ENCODE peak calls at places on chromosomes 12 and 14, in six cellular contexts. Y, L, I, A, R and H are unnamed samples.

GRCh38 chr12:110245278-110245868 is 35.7 kb upstream of the ATP2A2 start:
- DNase-seq in Y (no peak), L (no peak), I (no peak), A (peak), R (no peak), H (peak)

GRCh38 chr14:52355016-52355430 is 40.9 kb downstream of the PTGER2 start:
- DNase-seq in Y (peak), L (peak), I (no peak), A (no peak), R (no peak), H (peak)

GRCh38 chr12:14716848-14717444 is 20.5 kb upstream of the GUCY2C start:
- DNase-seq in Y (peak), L (peak), I (no peak), A (peak), R (no peak), H (peak)

GRCh38 chr14:25868521-25869314 is 729.1 kb downstream of the NOVA1 start:
- DNase-seq in Y (no peak), L (no peak), I (no peak), A (no peak), R (no peak), H (no peak)

GRCh38 chr12:112000806-112001205 is 12.2 kb downstream of the TMEM116 start:
- DNase-seq in Y (no peak), L (no peak), I (no peak), A (no peak), R (no peak), H (no peak)

GRCh38 chr14:105195533-105196227 is 14.6 kb upstream of the NUDT14 start:
- DNase-seq in Y (no peak), L (no peak), I (no peak), A (no peak), R (no peak), H (no peak)

GRCh38 chr14:62957562-62957961 is 87.7 kb downstream of the KCNH5 start:
- DNase-seq in Y (peak), L (peak), I (no peak), A (no peak), R (no peak), H (no peak)

GRCh38 chr12:96208801-96209534 is 14.8 kb downstream of the ELK3 start:
- DNase-seq in Y (no peak), L (no peak), I (no peak), A (no peak), R (no peak), H (no peak)

GRCh38 chr12:46831335-46832083 is 5.7 kb upstream of the SLC38A4 start:
- DNase-seq in Y (peak), L (no peak), I (peak), A (no peak), R (no peak), H (no peak)

GRCh38 chr12:131007031-131007793 is 53.5 kb downstream of the ADGRD1 start:
- DNase-seq in Y (no peak), L (no peak), I (no peak), A (no peak), R (no peak), H (no peak)

GRCh38 chr12:130981156-130981789 is 27.6 kb downstream of the ADGRD1 start:
- DNase-seq in Y (no peak), L (no peak), I (no peak), A (no peak), R (no peak), H (no peak)

GRCh38 chr14:54672688-54673087 is 105.8 kb downstream of the SAMD4A start:
- DNase-seq in Y (no peak), L (no peak), I (no peak), A (no peak), R (no peak), H (no peak)

GRCh38 chr14:71022939-71023338 is 115.7 kb downstream of the PCNX1 start:
- DNase-seq in Y (no peak), L (no peak), I (no peak), A (no peak), R (no peak), H (no peak)

GRCh38 chr14:51939211-51939705 is 50.1 kb upstream of the RTRAF start:
- DNase-seq in Y (no peak), L (no peak), I (no peak), A (no peak), R (no peak), H (no peak)